ENCODE peak calls at places on chromosomes 11 and 22, in five cellular contexts. Y is mesenchymal stem cell, P is H1, O is IMR-90, M is trophoblast cell. G is an unnamed sample.

GRCh38 chr22:44583854-44584253 is 85.8 kb upstream of the RTL6 start:
- DNase-seq in Y (no peak), P (no peak), O (no peak), M (no peak), G (no peak)

GRCh38 chr11:12137005-12137690 is 26.8 kb downstream of the MICAL2 start:
- DNase-seq in Y (no peak), P (no peak), O (no peak), M (no peak), G (no peak)

GRCh38 chr11:40722179-40722795 is 737.2 kb downstream of the LRRC4C start:
- DNase-seq in Y (peak; percentile 21), P (peak; percentile 72), O (peak; percentile 0), M (no peak), G (peak; percentile 38)

GRCh38 chr11:6219359-6219758 is 14.0 kb downstream of the C11orf42 start:
- DNase-seq in Y (peak; percentile 79), P (no peak), O (peak; percentile 90), M (no peak), G (no peak)

GRCh38 chr11:131463162-131463561 is 92.7 kb downstream of the NTM start:
- DNase-seq in Y (no peak), P (no peak), O (no peak), M (no peak), G (no peak)

GRCh38 chr22:32473388-32473952 is 1.1 kb upstream of the FBXO7 start:
- DNase-seq in Y (peak; percentile 79), P (peak; percentile 56), O (peak; percentile 70), M (peak; percentile 27), G (peak; percentile 68)

GRCh38 chr22:29683536-29683935 is 36.3 kb upstream of the CABP7 start:
- DNase-seq in Y (no peak), P (no peak), O (no peak), M (no peak), G (no peak)

GRCh38 chr11:69674267-69674885 is 777 bp downstream of the LTO1 start:
- DNase-seq in Y (peak; percentile 92), P (no peak), O (peak; percentile 92), M (peak; percentile 61), G (no peak)

GRCh38 chr11:115928811-115929210 is 424.6 kb upstream of the CADM1 start:
- DNase-seq in Y (no peak), P (no peak), O (no peak), M (no peak), G (no peak)

GRCh38 chr11:22466809-22467208 is 128.6 kb downstream of the SLC17A6 start:
- DNase-seq in Y (peak; percentile 54), P (no peak), O (peak; percentile 97), M (peak; percentile 88), G (no peak)

GRCh38 chr22:50051930-50052329 is 6.2 kb downstream of the TTLL8 start:
- DNase-seq in Y (no peak), P (no peak), O (no peak), M (no peak), G (no peak)

GRCh38 chr11:104678408-104678807 is 219.9 kb downstream of the CASP12 start:
- DNase-seq in Y (no peak), P (no peak), O (no peak), M (no peak), G (no peak)

GRCh38 chr22:46076651-46077339 is 73.5 kb upstream of the PPARA start:
- DNase-seq in Y (no peak), P (no peak), O (peak; percentile 37), M (no peak), G (no peak)

DNA sequence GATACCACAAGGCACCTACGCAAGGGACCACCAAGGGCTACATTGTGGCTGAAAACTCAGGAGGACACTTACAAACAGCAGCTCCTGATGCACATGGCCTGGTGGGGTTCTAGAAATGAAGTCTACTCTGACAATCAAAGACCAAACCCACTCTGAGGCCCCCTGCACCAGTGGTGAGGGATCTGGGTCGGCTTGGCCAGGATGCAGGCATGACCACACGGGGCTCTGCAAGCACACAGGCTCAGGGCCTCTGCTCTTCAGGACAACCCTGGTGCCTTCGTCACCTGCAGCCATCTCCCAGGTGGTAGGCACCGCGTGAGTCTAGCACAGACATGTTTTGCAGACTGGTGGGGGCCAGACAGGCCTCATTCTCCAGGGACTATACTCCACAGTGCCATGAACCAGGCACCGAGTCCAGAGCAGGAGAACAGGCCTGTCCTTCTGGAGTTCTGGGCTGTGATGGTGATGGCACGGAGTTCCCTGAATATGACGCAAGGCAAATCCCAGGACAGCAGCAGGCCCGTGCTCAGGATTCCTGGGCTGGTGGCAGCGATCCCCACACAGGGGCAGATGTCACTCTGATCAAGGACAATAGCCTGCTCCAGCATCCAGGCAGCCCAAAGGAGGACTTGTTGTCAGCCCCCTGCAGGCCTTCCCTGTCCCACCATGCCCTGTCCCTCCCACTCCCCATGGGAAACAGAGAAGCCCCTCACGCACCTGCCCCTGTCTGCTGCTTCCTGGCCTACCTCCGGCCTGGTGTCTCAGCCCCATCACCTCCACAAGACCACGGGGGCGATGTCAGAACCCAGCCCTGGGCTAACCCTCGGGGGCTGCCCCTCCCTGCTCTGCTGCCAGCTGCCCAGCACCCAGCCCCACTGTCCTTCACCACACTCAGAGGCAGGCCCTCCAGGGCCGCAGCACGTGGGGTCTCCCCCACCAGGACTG is 36.1 kb downstream of the GNB1L start:
- DNase-seq in Y (no peak), P (peak; percentile 41), O (no peak), M (no peak), G (no peak)
- H3K4ac ChIP-seq in Y (no peak overlapping the region), P (no peak overlapping the region), O (no peak overlapping the region), M (no peak overlapping the region), G (no peak overlapping the region)

GRCh38 chr11:65634905-65635731 is 2.8 kb upstream of the SIPA1 start:
- DNase-seq in Y (no peak), P (no peak), O (no peak), M (no peak), G (no peak)

GRCh38 chr11:65636108-65636809 is 1.6 kb upstream of the SIPA1 start:
- DNase-seq in Y (no peak), P (no peak), O (no peak), M (no peak), G (no peak)

GRCh38 chr11:65637794-65638317 is at the start of gene SIPA1:
- DNase-seq in Y (peak; percentile 96), P (peak; percentile 94), O (peak; percentile 93), M (peak; percentile 79), G (peak; percentile 90)

GRCh38 chr11:65634440-65634839 is 3.5 kb upstream of the SIPA1 start:
- DNase-seq in Y (no peak), P (no peak), O (no peak), M (no peak), G (no peak)

DNA sequence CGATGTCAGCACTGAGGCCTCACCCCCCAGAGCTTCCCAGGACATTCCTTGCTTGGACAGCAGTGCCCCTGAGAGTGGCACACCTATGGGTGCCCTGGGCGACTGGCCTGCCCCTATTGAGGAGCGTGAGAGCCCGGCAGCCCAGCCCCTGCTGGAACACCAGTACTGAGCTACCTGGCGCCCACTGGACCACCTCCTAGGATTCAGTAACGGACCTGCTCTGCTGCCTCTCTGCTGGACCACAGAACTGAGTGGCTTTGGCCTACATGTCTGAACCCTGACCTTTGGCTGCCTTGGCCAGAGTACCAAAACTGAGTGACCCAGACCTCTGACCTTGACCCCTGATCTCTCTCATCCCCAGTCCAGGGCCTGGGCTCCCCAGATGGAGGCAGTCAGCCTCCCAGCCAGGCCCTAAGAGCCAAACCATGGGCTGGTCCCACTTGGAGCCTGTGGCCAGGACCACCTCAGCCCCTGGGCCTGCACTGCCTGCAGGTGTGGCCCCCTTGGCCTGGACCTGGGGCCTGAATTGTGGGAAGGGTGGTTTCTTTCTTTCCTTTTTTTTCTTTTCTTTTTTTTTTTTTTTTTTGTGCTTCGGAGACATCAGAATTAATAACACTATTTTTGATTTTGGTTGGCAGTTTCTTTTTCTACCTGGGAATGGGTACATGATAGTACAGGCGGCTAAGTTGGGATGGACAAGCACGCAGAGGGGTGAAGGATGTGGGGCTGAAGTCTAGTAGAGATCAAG is 917 bp upstream of the SIPA1 start:
- DNase-seq in Y (no peak), P (no peak), O (no peak), M (no peak), G (no peak)
- H3K4me2 ChIP-seq in Y (peak overlapping the region; percentile 11), P (peak overlapping the region; percentile 91), O (no peak overlapping the region), M (peak overlapping the region; percentile 23), G (no peak overlapping the region)

DNA sequence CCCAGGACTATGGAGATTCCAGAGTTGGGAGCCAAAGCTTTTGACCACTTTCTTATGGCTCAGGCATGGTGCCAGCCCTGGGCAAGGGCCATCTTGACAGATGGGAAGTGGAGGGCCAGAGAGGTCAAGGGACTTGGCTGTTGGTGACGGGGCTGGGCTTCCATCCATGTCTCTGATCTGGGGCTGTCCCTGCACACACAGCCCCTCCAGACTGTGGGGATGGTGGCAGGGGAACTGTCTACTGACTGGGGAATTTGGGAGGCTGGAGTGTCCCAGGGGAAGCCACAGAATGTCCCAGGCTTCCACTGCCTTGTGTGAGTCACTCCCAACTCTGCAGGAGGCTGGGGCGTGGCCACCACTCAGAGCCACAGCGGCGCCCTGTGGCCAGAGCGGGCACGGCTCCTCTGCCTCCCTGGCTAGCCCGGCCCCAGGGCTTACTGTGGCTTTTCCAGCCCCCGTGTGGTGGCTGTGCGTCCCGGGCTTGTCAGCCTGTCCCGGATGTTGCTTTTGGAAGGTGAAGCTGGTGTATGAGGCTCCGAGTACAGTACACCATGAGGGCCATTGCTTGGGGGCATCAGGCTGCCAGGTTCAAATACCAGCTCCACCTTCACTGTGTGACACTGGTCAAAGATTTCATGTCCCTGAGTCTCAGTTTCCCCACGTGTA is 19.6 kb downstream of the C22orf23 start:
- DNase-seq in Y (peak; percentile 95), P (peak; percentile 98), O (peak; percentile 86), M (peak; percentile 96), G (peak; percentile 82)
- H3K4me1 ChIP-seq in Y (peaks cover 22% of the 10 kb centered on the region), P (peaks cover 3% of the 10 kb centered on the region), O (peaks cover 16% of the 10 kb centered on the region), M (peaks cover 12% of the 10 kb centered on the region), G (peaks cover 3% of the 10 kb centered on the region)

GRCh38 chr11:118213774-118214173 is 11.0 kb downstream of the JAML start:
- DNase-seq in Y (no peak), P (no peak), O (no peak), M (no peak), G (no peak)

GRCh38 chr11:118212781-118213565 is 11.8 kb downstream of the JAML start:
- DNase-seq in Y (no peak), P (no peak), O (no peak), M (no peak), G (no peak)

GRCh38 chr11:118215765-118216164 is 9.0 kb downstream of the JAML start:
- DNase-seq in Y (no peak), P (no peak), O (no peak), M (no peak), G (no peak)

GRCh38 chr11:118215262-118215661 is 9.5 kb downstream of the JAML start:
- DNase-seq in Y (no peak), P (no peak), O (no peak), M (no peak), G (no peak)

DNA sequence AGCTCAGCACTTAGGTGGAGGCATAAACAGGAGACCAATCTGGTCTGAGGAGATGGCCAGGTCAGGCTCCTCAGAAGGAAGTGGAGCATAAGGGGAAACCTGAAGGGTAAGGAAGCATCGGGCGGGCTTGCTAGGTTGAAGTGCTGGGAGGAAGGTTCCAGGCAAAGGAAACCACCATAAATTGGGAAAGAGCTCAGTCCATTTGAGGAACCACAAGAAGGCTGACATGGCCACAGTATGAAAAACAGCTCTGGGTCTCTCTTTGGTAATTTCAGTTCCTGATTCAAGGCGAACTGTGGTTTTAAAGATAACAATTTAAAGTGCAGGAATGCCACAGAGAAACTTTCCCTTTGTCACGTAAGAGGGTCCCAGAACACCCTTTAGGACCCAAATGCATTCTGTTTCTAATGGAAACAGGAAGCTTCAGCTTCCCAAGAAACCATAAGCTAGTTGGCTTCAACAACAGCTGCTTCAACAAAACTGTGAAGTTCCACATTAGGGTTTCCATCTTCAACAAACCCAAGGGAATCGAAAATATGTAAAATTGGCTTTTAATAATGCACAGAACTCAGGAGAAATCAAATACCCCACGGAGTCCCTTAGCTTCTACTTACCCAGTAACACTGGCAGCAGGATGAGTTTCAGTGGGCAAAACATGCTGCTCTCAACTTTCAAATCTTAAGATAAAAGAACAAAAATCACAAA is 10.4 kb downstream of the JAML start:
- DNase-seq in Y (no peak), P (no peak), O (no peak), M (no peak), G (no peak)
- H3K4ac ChIP-seq in Y (no peak overlapping the region), P (peak overlapping the region; percentile 28), O (no peak overlapping the region), M (no peak overlapping the region), G (no peak overlapping the region)